ENCODE peak calls at places on chromosomes 6 and 20, in six cellular contexts. U, P, R, D, A and L are unnamed samples.

GRCh38 chr6:123812621-123813020 is 9.0 kb downstream of the NKAIN2 start:
- DNase-seq in A (no peak), R (no peak), P (no peak), D (no peak), U (no peak), L (no peak)

GRCh38 chr20:40769677-40770285 is 80.7 kb upstream of the MAFB start:
- DNase-seq in P (no peak), U (no peak), R (no peak), A (no peak), D (no peak), L (no peak)

GRCh38 chr6:166957087-166957804 is 896 bp upstream of the RNASET2 start:
- DNase-seq in A (no peak), U (peak), R (no peak), P (peak), D (peak), L (no peak)

GRCh38 chr20:1882026-1882425 is 13.2 kb upstream of the SIRPA start:
- DNase-seq in P (no peak), U (no peak), D (no peak), A (no peak), R (no peak), L (no peak)

GRCh38 chr20:62618622-62619529 is 23.4 kb upstream of the SLCO4A1 start:
- DNase-seq in D (no peak), U (no peak), P (peak), R (no peak), A (no peak), L (no peak)

GRCh38 chr20:62805365-62805710 is 703 bp downstream of the OGFR start:
- DNase-seq in U (no peak), A (no peak), D (no peak), R (no peak), P (no peak), L (no peak)

GRCh38 chr6:168967556-168967955 is 286.1 kb downstream of the THBS2 start:
- DNase-seq in A (no peak), P (no peak), R (no peak), D (no peak), U (no peak), L (no peak)

GRCh38 chr20:35008411-35009342 is 53.0 kb downstream of the MYH7B start:
- DNase-seq in A (no peak), U (no peak), R (no peak), P (no peak), D (no peak), L (no peak)

GRCh38 chr6:121884056-121884455 is 448.6 kb downstream of the GJA1 start:
- DNase-seq in R (no peak), P (no peak), A (no peak), D (no peak), U (no peak), L (no peak)

GRCh38 chr6:161482517-161482903 is 208.6 kb upstream of the AGPAT4 start:
- DNase-seq in R (no peak), A (no peak), D (no peak), P (no peak), U (no peak), L (no peak)

GRCh38 chr20:1389703-1390385 is 3.0 kb downstream of the FKBP1A start:
- DNase-seq in P (no peak), A (no peak), R (no peak), U (no peak), D (no peak), L (peak)

GRCh38 chr6:2875840-2876207 is 27.3 kb downstream of the SERPINB9 start:
- DNase-seq in A (no peak), U (no peak), R (no peak), P (peak), D (no peak), L (peak)

GRCh38 chr20:47296950-47297349 is 59.5 kb downstream of the ZMYND8 start:
- DNase-seq in P (no peak), R (peak), U (peak), D (no peak), A (no peak), L (no peak)

GRCh38 chr6:78599526-78599925 is 267.8 kb upstream of the IRAK1BP1 start:
- DNase-seq in P (no peak), U (no peak), D (no peak), R (no peak), A (no peak), L (peak)

GRCh38 chr20:59665656-59666555 is 61.6 kb downstream of the PHACTR3 start:
- DNase-seq in A (no peak), R (no peak), D (no peak), U (no peak), P (no peak), L (no peak)

GRCh38 chr6:45990162-45990561 is 25.5 kb downstream of the CLIC5 start:
- DNase-seq in D (no peak), U (no peak), P (no peak), R (no peak), A (no peak), L (no peak)
- TF ChIP-seq JUN in D (no peak), U (no peak), P (no peak), R (no peak), A (no peak), L (no peak)

GRCh38 chr6:72623808-72624207 is 1.9 kb downstream of the KCNQ5 start:
- DNase-seq in U (no peak), D (no peak), P (no peak), A (no peak), R (no peak), L (no peak)

GRCh38 chr6:72626126-72626525 is 4.3 kb downstream of the KCNQ5 start:
- DNase-seq in P (no peak), A (no peak), D (no peak), U (no peak), R (no peak), L (no peak)

GRCh38 chr6:72622094-72622540 is 253 bp downstream of the KCNQ5 start:
- DNase-seq in R (peak), D (no peak), P (peak), U (peak), A (no peak), L (no peak)

GRCh38 chr6:72621243-72622093 is at the start of gene KCNQ5:
- DNase-seq in R (peak), A (no peak), D (no peak), U (peak), P (peak), L (no peak)

GRCh38 chr6:72624557-72625160 is 2.8 kb downstream of the KCNQ5 start:
- DNase-seq in D (no peak), R (peak), P (no peak), U (peak), A (no peak), L (no peak)
- TF ChIP-seq JUN in D (no peak), R (no peak), P (no peak), U (no peak), A (no peak), L (no peak)

DNA sequence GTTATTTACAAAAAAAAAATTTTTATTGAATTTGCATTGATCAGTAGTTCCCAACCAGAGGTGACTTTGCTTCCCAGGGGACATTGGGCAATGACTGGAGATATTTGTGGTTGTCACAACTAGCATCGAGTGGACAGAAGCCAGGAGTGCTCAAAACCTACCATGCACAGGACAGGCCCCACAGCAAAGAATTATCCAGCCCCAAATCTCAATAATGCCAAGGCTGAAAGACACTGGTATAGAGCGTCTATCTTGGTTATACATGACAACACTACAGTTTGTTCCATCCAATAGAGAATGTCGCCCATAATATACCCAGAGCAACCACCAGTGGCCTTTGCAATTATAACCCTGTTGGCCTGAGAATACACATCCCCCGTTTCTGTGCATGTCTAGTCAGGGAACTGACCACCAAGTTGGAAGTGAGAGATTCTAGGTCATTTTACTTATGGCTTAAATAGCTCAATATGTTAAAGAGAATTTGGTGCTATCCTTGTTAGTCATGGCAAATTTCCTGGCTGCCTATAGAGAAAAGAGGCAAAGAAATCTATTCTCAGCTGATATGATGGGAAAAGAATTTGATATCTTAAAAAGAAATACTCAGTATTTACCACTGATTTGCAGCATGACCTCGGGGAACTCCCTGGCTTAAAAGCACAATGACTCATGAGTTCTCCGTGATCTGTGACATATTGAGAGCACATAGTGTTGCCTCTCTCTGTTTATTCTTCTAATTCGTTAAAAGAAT is 76.0 kb upstream of the ADTRP start:
- DNase-seq in U (peak), D (no peak), A (no peak), P (no peak), R (peak), L (peak)
- TF ChIP-seq JUN in U (no peak), D (no peak), A (no peak), P (no peak), R (no peak), L (no peak)

GRCh38 chr20:20864346-20865096 is 152.1 kb upstream of the RALGAPA2 start:
- DNase-seq in R (peak), D (peak), U (peak), P (no peak), A (no peak), L (no peak)
- TF ChIP-seq JUN in R (no peak), D (no peak), U (no peak), P (no peak), A (no peak), L (no peak)

GRCh38 chr6:144928847-144929246 is 643.7 kb downstream of the UTRN start:
- DNase-seq in A (no peak), P (no peak), U (peak), R (no peak), D (no peak), L (no peak)

GRCh38 chr6:144935181-144935580 is 650.0 kb downstream of the UTRN start:
- DNase-seq in P (no peak), U (no peak), R (no peak), D (no peak), A (no peak), L (peak)

GRCh38 chr6:144929262-144929661 is 644.1 kb downstream of the UTRN start:
- DNase-seq in U (no peak), R (no peak), D (no peak), A (no peak), P (no peak), L (no peak)

GRCh38 chr6:144932621-144933020 is 647.5 kb downstream of the UTRN start:
- DNase-seq in R (no peak), A (no peak), U (no peak), D (no peak), P (no peak), L (no peak)

DNA sequence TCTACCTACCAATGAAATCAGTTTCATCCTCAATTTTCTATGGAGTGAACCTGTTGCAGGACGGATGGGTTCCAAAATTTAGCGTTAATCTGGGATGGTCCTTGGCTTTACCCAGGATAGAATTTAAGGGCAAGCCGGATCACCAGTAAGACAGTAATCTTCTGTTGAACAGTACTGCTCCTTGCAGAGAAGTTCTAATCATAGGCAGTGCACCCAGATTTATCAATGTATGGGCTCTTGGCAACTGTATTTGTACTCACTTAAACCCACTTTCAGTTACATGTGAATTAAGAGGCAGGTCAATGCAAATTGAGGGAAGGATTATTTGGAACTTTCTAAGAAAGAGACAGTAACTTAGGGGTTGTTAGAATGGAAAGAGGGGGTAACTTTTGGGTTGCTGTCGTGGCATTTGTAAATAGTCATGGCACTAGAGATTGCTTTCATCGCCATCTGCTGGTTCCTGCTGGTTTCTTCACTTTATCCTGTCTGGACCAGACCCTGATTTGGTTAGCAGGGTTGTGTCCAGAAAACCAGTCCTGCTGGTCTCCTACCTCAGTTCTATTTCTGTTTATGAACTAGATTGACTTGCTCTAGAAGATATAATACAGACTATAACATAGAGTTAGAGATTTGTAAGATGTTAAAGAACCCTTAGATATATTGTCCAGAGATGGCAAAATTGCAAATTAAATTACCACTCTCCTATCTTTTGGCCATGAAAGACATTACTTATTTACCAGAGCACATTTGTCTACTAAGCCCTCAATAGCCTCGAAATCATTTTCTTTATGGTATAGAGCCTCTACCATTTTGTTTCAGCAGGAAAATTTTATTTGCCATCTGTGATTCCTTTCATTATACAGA is 646.3 kb downstream of the UTRN start:
- DNase-seq in D (peak), A (no peak), P (peak), R (peak), U (peak), L (peak)
- TF ChIP-seq JUN in D (no peak), A (no peak), P (no peak), R (no peak), U (no peak), L (no peak)

GRCh38 chr20:33169176-33169794 is 1.3 kb downstream of the BPIFA2 start:
- DNase-seq in P (peak), R (peak), A (no peak), D (peak), U (peak), L (no peak)
- TF ChIP-seq JUN in P (no peak), R (no peak), A (no peak), D (no peak), U (no peak), L (no peak)